ENCODE peak calls at places on chromosomes 6 and 20, in six cellular contexts. R is MM.1S, H is SK-N-SH, D is HCT116, T is GM23248, Y is GM23338. Z is an unnamed sample.

GRCh38 chr6:3551716-3552511 is 95.1 kb upstream of the SLC22A23 start:
- DNase-seq in H (no peak), D (no peak), T (no peak), R (no peak), Y (no peak), Z (no peak)

GRCh38 chr6:54640911-54641310 is 205.7 kb upstream of the FAM83B start:
- DNase-seq in H (no peak), T (no peak), Y (no peak), R (no peak), D (no peak), Z (no peak)

GRCh38 chr6:33815854-33816253 is 12.1 kb upstream of the MLN start:
- DNase-seq in H (peak; percentile 87), R (no peak), T (peak; percentile 29), D (peak; percentile 32), Y (peak; percentile 90), Z (peak; percentile 46)

GRCh38 chr6:36874016-36874442 is 574 bp downstream of the PPIL1 start:
- DNase-seq in Y (no peak), R (no peak), D (no peak), T (peak; percentile 67), H (no peak), Z (no peak)

GRCh38 chr6:159074120-159074684 is 29.4 kb upstream of the TAGAP start:
- DNase-seq in Y (peak; percentile 85), R (no peak), D (peak; percentile 41), H (peak; percentile 68), T (peak; percentile 42), Z (peak; percentile 49)

GRCh38 chr6:121413831-121414368 is 21.5 kb upstream of the GJA1 start:
- DNase-seq in H (no peak), Y (no peak), T (no peak), R (no peak), D (no peak), Z (no peak)

GRCh38 chr6:108361312-108361932 is 66.6 kb downstream of the AFG1L start:
- DNase-seq in Y (no peak), H (no peak), D (no peak), R (no peak), T (peak; percentile 26), Z (no peak)

GRCh38 chr6:170258395-170258794 is 32.5 kb downstream of the DLL1 start:
- DNase-seq in Y (no peak), H (no peak), D (no peak), R (no peak), T (no peak), Z (no peak)

GRCh38 chr20:6473197-6473596 is 294.3 kb upstream of the BMP2 start:
- DNase-seq in T (peak; percentile 5), D (no peak), H (no peak), R (no peak), Y (no peak), Z (no peak)

GRCh38 chr20:9945406-9945805 is 89.4 kb upstream of the ANKEF1 start:
- DNase-seq in D (peak; percentile 57), T (peak; percentile 32), H (no peak), Y (no peak), R (no peak), Z (no peak)

GRCh38 chr6:7112741-7113313 is 5.1 kb downstream of the RREB1 start:
- DNase-seq in T (peak; percentile 68), R (no peak), Y (no peak), H (peak; percentile 23), D (no peak), Z (no peak)

GRCh38 chr20:15902493-15902892 is 670.8 kb downstream of the KIF16B start:
- DNase-seq in D (no peak), Y (peak; percentile 68), R (no peak), T (no peak), H (no peak), Z (peak; percentile 38)

GRCh38 chr6:137783640-137784198 is 83.3 kb upstream of the TNFAIP3 start:
- DNase-seq in Y (no peak), D (no peak), T (no peak), H (no peak), R (no peak), Z (no peak)

GRCh38 chr6:35050291-35050987 is 90.7 kb downstream of the TCP11 start:
- DNase-seq in H (peak; percentile 11), R (no peak), T (no peak), Y (no peak), D (no peak), Z (no peak)

GRCh38 chr6:143027058-143027457 is 33.6 kb upstream of the AIG1 start:
- DNase-seq in R (peak; percentile 27), D (peak; percentile 7), T (peak; percentile 23), H (no peak), Y (peak; percentile 82), Z (peak; percentile 56)

GRCh38 chr6:1524040-1524480 is 85.7 kb upstream of the FOXC1 start:
- DNase-seq in Y (peak; percentile 94), H (peak; percentile 84), D (peak; percentile 70), R (peak; percentile 63), T (peak; percentile 80), Z (no peak)

GRCh38 chr6:109241199-109241598 is 141.1 kb downstream of the CD164 start:
- DNase-seq in R (no peak), H (no peak), D (no peak), Y (no peak), T (peak; percentile 92), Z (no peak)

GRCh38 chr20:8082999-8083398 is 49.1 kb upstream of the PLCB1 start:
- DNase-seq in T (peak; percentile 77), H (no peak), R (no peak), D (no peak), Y (no peak), Z (no peak)

GRCh38 chr6:63553208-63553607 is 19.1 kb upstream of the LOC128125822 start:
- DNase-seq in H (no peak), Y (no peak), R (peak; percentile 35), T (no peak), D (no peak), Z (no peak)

GRCh38 chr6:144307880-144308279 is 22.7 kb downstream of the UTRN start:
- DNase-seq in H (no peak), R (no peak), T (no peak), D (no peak), Y (peak; percentile 54), Z (no peak)

GRCh38 chr20:5544702-5545101 is 205.5 kb upstream of the SHLD1 start:
- DNase-seq in D (no peak), H (no peak), Y (no peak), R (no peak), T (no peak), Z (no peak)

GRCh38 chr6:160027076-160027475 is 58.2 kb downstream of the IGF2R start:
- DNase-seq in Y (no peak), D (no peak), R (no peak), T (no peak), H (no peak), Z (no peak)

GRCh38 chr6:21769973-21770372 is 176.4 kb downstream of the SOX4 start:
- DNase-seq in Y (no peak), H (no peak), T (peak; percentile 21), R (no peak), D (no peak), Z (no peak)

GRCh38 chr6:149960488-149960887 is 3.3 kb upstream of the ULBP1 start:
- DNase-seq in R (no peak), Y (no peak), T (no peak), D (no peak), H (no peak), Z (no peak)

GRCh38 chr6:82045965-82046756 is 201.4 kb downstream of the IBTK start:
- DNase-seq in H (no peak), T (peak; percentile 92), Y (no peak), D (no peak), R (no peak), Z (no peak)

GRCh38 chr6:138403324-138403800 is 661 bp upstream of the HEBP2 start:
- DNase-seq in D (no peak), R (no peak), H (peak; percentile 65), Y (no peak), T (peak; percentile 43), Z (peak; percentile 36)

GRCh38 chr6:1609662-1610496 is at the start of gene FOXC1:
- DNase-seq in R (peak; percentile 27), D (peak; percentile 83), H (peak; percentile 97), Y (peak; percentile 80), T (peak; percentile 96), Z (no peak)

GRCh38 chr6:84645000-84645399 is 119.4 kb downstream of the TBX18 start:
- DNase-seq in D (no peak), T (peak; percentile 80), R (no peak), H (no peak), Y (no peak), Z (no peak)

GRCh38 chr6:20751293-20751946 is 217.2 kb downstream of the CDKAL1 start:
- DNase-seq in T (no peak), H (no peak), D (no peak), R (no peak), Y (no peak), Z (no peak)

GRCh38 chr6:52603000-52603795 is 26.3 kb upstream of the TRAM2 start:
- DNase-seq in D (no peak), R (no peak), T (peak; percentile 84), H (no peak), Y (no peak), Z (peak; percentile 42)
- H3K4me2 ChIP-seq in D (peak overlapping the region; percentile 36), R (no peak overlapping the region), T (peak overlapping the region; percentile 35), H (peak overlapping the region; percentile 45), Y (no peak overlapping the region), Z (peak overlapping the region; percentile 49)

DNA sequence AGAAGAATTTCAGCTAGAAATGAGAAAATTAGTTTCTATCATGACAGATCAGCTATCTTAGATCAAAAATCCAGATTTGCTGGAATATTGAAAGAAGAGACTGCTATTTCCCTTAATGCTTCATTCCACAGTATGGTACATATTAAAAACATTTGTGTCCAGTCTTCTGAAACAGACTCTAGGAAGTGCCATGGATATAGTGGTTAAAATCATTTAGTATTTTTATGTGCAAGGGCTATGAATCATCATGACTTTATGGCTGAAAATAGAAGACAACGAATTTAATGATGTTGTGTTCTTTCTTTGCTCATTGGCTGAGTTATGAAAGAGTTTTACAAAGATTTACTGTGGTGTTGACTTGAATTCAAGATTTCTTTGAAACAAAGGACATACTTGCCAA is 146.6 kb downstream of the ANKRD60 start:
- DNase-seq in Y (no peak), D (no peak), R (no peak), H (no peak), T (peak; percentile 85), Z (no peak)
- TF ChIP-seq EZH2phosphoT487 in Y (no peak), D (no peak), R (no peak), H (no peak), T (no peak), Z (no peak)

GRCh38 chr20:21228511-21228910 is 74.6 kb upstream of the XRN2 start:
- DNase-seq in Y (no peak), D (no peak), R (no peak), T (no peak), H (no peak), Z (peak; percentile 34)
- H3K4me2 ChIP-seq in Y (no peak overlapping the region), D (no peak overlapping the region), R (no peak overlapping the region), T (no peak overlapping the region), H (no peak overlapping the region), Z (peak overlapping the region; percentile 20)

GRCh38 chr6:16057411-16057810 is 71.5 kb upstream of the MYLIP start:
- DNase-seq in Y (no peak), H (no peak), D (no peak), T (no peak), R (no peak), Z (no peak)

GRCh38 chr6:16058188-16058780 is 70.6 kb upstream of the MYLIP start:
- DNase-seq in R (peak; percentile 7), H (no peak), D (no peak), Y (no peak), T (no peak), Z (no peak)

GRCh38 chr6:16059496-16059895 is 69.4 kb upstream of the MYLIP start:
- DNase-seq in Y (peak; percentile 57), R (no peak), T (no peak), H (no peak), D (no peak), Z (no peak)

GRCh38 chr6:16061833-16062232 is 67.1 kb upstream of the MYLIP start:
- DNase-seq in H (no peak), T (peak; percentile 26), R (no peak), D (no peak), Y (no peak), Z (no peak)

GRCh38 chr6:16060039-16060438 is 68.8 kb upstream of the MYLIP start:
- DNase-seq in R (no peak), D (no peak), T (no peak), Y (no peak), H (no peak), Z (peak; percentile 2)
- TF ChIP-seq EZH2phosphoT487 in R (no peak), D (no peak), T (no peak), Y (no peak), H (no peak), Z (no peak)

Z was measured in OCI-LY7.